ENCODE peak calls at places on chromosomes 12 and 14, in six cellular contexts. L is HCT116, G is Panc1, F is upper lobe of left lung, Q is HepG2, O is K562. M is an unnamed sample.

GRCh38 chr12:108701779-108702435 is 29.4 kb downstream of the CORO1C start:
- ATAC-seq in L (no peak), G (no peak), F (peak), Q (no peak), O (peak), M (peak)

GRCh38 chr12:28802706-28803438 is 346.2 kb upstream of the FAR2 start:
- ATAC-seq in L (no peak), G (no peak), F (no peak), Q (no peak), O (no peak), M (peak)

GRCh38 chr12:104578453-104578852 is 121.7 kb downstream of the CHST11 start:
- ATAC-seq in L (peak), G (no peak), F (no peak), Q (no peak), O (peak), M (no peak)

GRCh38 chr12:101570022-101570421 is 24.7 kb upstream of the MYBPC1 start:
- ATAC-seq in L (peak), G (peak), F (no peak), Q (peak), O (peak), M (peak)

GRCh38 chr14:74239848-74240793 is 872 bp downstream of the VSX2 start:
- ATAC-seq in L (no peak), G (no peak), F (no peak), Q (no peak), O (no peak), M (no peak)

GRCh38 chr12:2250797-2251196 is 198.0 kb downstream of the CACNA1C start:
- ATAC-seq in L (no peak), G (no peak), F (no peak), Q (no peak), O (no peak), M (no peak)

GRCh38 chr12:61348871-61349270 is 911.3 kb upstream of the USP15 start:
- ATAC-seq in L (no peak), G (no peak), F (no peak), Q (no peak), O (no peak), M (no peak)

GRCh38 chr12:728781-729180 is 23.6 kb upstream of the WNK1 start:
- ATAC-seq in L (no peak), G (no peak), F (no peak), Q (no peak), O (no peak), M (no peak)

GRCh38 chr12:89250648-89251047 is 101.7 kb downstream of the DUSP6 start:
- ATAC-seq in L (no peak), G (no peak), F (no peak), Q (no peak), O (no peak), M (no peak)

GRCh38 chr14:76304536-76305473 is 71.1 kb upstream of the ESRRB start:
- ATAC-seq in L (no peak), G (no peak), F (no peak), Q (no peak), O (no peak), M (no peak)

GRCh38 chr14:66288511-66288910 is 197.7 kb upstream of the CCDC196 start:
- ATAC-seq in L (no peak), G (no peak), F (no peak), Q (no peak), O (no peak), M (no peak)

GRCh38 chr14:55846852-55847471 is 267.0 kb downstream of the KTN1 start:
- ATAC-seq in L (no peak), G (no peak), F (no peak), Q (no peak), O (no peak), M (peak)

GRCh38 chr12:63940295-63940997 is 95.9 kb downstream of the SRGAP1 start:
- ATAC-seq in L (no peak), G (no peak), F (no peak), Q (no peak), O (no peak), M (no peak)

GRCh38 chr12:10406725-10407124 is 2.8 kb downstream of the KLRC4 start:
- ATAC-seq in L (no peak), G (no peak), F (no peak), Q (no peak), O (no peak), M (no peak)

GRCh38 chr14:67317822-67318221 is 41.8 kb downstream of the ATP6V1D start:
- ATAC-seq in L (no peak), G (no peak), F (no peak), Q (no peak), O (no peak), M (no peak)

GRCh38 chr12:64273527-64274403 is 51.7 kb upstream of the KICS2 start:
- ATAC-seq in L (peak), G (peak), F (peak), Q (peak), O (peak), M (no peak)

GRCh38 chr12:98403385-98403784 is 112.0 kb upstream of the TMPO start:
- ATAC-seq in L (no peak), G (no peak), F (no peak), Q (no peak), O (no peak), M (no peak)

GRCh38 chr14:51395361-51395849 is 155.4 kb downstream of the TMX1 start:
- ATAC-seq in L (no peak), G (peak), F (peak), Q (peak), O (no peak), M (peak)

GRCh38 chr14:85426068-85426935 is 103.6 kb upstream of the FLRT2 start:
- ATAC-seq in L (no peak), G (no peak), F (no peak), Q (no peak), O (no peak), M (no peak)

GRCh38 chr14:89418452-89418851 is 1.4 kb upstream of the FOXN3 start:
- ATAC-seq in L (no peak), G (no peak), F (no peak), Q (no peak), O (no peak), M (no peak)

GRCh38 chr12:9124346-9125031 is 8.8 kb upstream of the A2M start:
- ATAC-seq in L (peak), G (no peak), F (peak), Q (no peak), O (no peak), M (peak)

GRCh38 chr12:105659355-105660075 is 329.0 kb downstream of the C12orf75 start:
- ATAC-seq in L (no peak), G (no peak), F (no peak), Q (no peak), O (no peak), M (peak)

GRCh38 chr12:14548609-14549008 is 19.1 kb downstream of the PLBD1 start:
- ATAC-seq in L (no peak), G (no peak), F (no peak), Q (no peak), O (no peak), M (no peak)

DNA sequence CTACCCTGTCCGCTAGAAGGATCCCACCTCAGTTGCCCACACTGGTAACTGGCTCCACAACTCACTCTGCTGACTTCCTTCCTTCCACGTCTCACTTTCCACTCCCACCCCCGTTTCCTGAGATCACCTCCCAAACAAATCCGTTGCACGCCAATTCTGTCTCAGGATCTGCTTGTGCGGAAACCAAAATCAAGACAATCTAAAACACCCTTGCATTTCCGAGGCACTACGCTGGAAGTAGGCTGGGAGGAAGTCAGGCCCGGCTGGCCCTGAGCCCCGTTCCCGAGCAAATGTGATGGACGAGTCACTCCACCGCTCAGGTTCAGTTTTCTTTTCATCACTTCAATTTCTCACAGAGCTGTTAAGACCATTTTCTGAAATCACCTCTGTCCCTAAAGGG is 23.1 kb downstream of the ABCB9 start:
- ATAC-seq in L (no peak), G (no peak), F (no peak), Q (no peak), O (no peak), M (no peak)
- H3K27ac ChIP-seq in L (peak), G (peak), F (peak), Q (no peak), O (no peak), M (no peak)

GRCh38 chr12:94056419-94057158 is 91.8 kb upstream of the PLXNC1 start:
- ATAC-seq in L (no peak), G (no peak), F (no peak), Q (no peak), O (no peak), M (no peak)

GRCh38 chr12:94057262-94058151 is 90.9 kb upstream of the PLXNC1 start:
- ATAC-seq in L (no peak), G (no peak), F (no peak), Q (peak), O (no peak), M (peak)

GRCh38 chr12:94049718-94050117 is 98.7 kb upstream of the PLXNC1 start:
- ATAC-seq in L (no peak), G (no peak), F (no peak), Q (no peak), O (no peak), M (no peak)

GRCh38 chr12:94055528-94055927 is 92.8 kb upstream of the PLXNC1 start:
- ATAC-seq in L (no peak), G (no peak), F (no peak), Q (no peak), O (no peak), M (no peak)

GRCh38 chr12:94053676-94054075 is 94.7 kb upstream of the PLXNC1 start:
- ATAC-seq in L (no peak), G (no peak), F (no peak), Q (no peak), O (no peak), M (no peak)
- TF ChIP-seq POLR2AphosphoS5 in L (no peak), G (no peak), F (no peak), Q (no peak), O (no peak), M (no peak)

GRCh38 chr14:35388656-35389314 is 15.8 kb downstream of the NFKBIA start:
- ATAC-seq in L (no peak), G (no peak), F (no peak), Q (no peak), O (no peak), M (no peak)

GRCh38 chr14:35393826-35394225 is 10.7 kb downstream of the NFKBIA start:
- ATAC-seq in L (no peak), G (no peak), F (no peak), Q (no peak), O (no peak), M (no peak)

GRCh38 chr14:35390577-35391387 is 13.8 kb downstream of the NFKBIA start:
- ATAC-seq in L (peak), G (peak), F (peak), Q (peak), O (peak), M (no peak)

GRCh38 chr14:35389315-35389667 is 15.3 kb downstream of the NFKBIA start:
- ATAC-seq in L (no peak), G (no peak), F (no peak), Q (no peak), O (no peak), M (no peak)

GRCh38 chr14:35391388-35391710 is 13.2 kb downstream of the NFKBIA start:
- ATAC-seq in L (no peak), G (no peak), F (no peak), Q (no peak), O (no peak), M (no peak)
- H3K27ac ChIP-seq in L (no peak), G (peak), F (no peak), Q (no peak), O (peak), M (no peak)

GRCh38 chr14:95533391-95533821 is 1.4 kb upstream of the GLRX5 start:
- ATAC-seq in L (no peak), G (no peak), F (no peak), Q (no peak), O (peak), M (no peak)
- TF ChIP-seq POLR2AphosphoS5 in L (no peak), G (no peak), F (no peak), Q (no peak), O (no peak), M (no peak)

GRCh38 chr12:57092529-57092862 is 3.6 kb downstream of the NAB2 start:
- ATAC-seq in L (no peak), G (no peak), F (no peak), Q (no peak), O (no peak), M (no peak)
- H3K27ac ChIP-seq in L (peak), G (no peak), F (no peak), Q (no peak), O (no peak), M (no peak)

GRCh38 chr12:94841171-94841570 is 162.3 kb downstream of the NDUFA12 start:
- ATAC-seq in L (no peak), G (no peak), F (no peak), Q (no peak), O (no peak), M (peak)
- TF ChIP-seq POLR2AphosphoS5 in L (no peak), G (no peak), F (no peak), Q (no peak), O (no peak), M (no peak)

GRCh38 chr14:68922886-68923285 is 56.2 kb downstream of the ACTN1 start:
- ATAC-seq in L (no peak), G (no peak), F (no peak), Q (no peak), O (no peak), M (peak)
- H3K27ac ChIP-seq in L (no peak), G (no peak), F (no peak), Q (peak), O (no peak), M (peak)